ENCODE peak calls at places on chromosomes 7 and 10, in eight cellular contexts. One of them, this sample, is unnamed.

GRCh38 chr7:28988818-28989595 is 30.9 kb upstream of the TRIL start:
- DNase-seq in NCI-H226: peak
- DNase-seq in activated CD4-positive, CD25-positive, alpha-beta regulatory T cell: no peak
- DNase-seq in cerebellar cortex: no peak
- DNase-seq in activated T-helper 1 cell treated with anti-CD3 and anti-CD28 coated beads, Interleukin-2, amount 50 U/mL, for 16 hours: no peak
- DNase-seq in skeletal muscle cell: peak
- DNase-seq in transverse colon: peak
- DNase-seq in NCI-H510A treated with DMSO at 0.1 percent for 48 hours: no peak
- DNase-seq in this sample: no peak

GRCh38 chr10:983951-984705 is 4.1 kb upstream of the GTPBP4 start:
- DNase-seq in NCI-H226: peak
- DNase-seq in activated CD4-positive, CD25-positive, alpha-beta regulatory T cell: no peak
- DNase-seq in cerebellar cortex: no peak
- DNase-seq in activated T-helper 1 cell treated with anti-CD3 and anti-CD28 coated beads, Interleukin-2, amount 50 U/mL, for 16 hours: no peak
- DNase-seq in skeletal muscle cell: no peak
- DNase-seq in transverse colon: no peak
- DNase-seq in NCI-H510A treated with DMSO at 0.1 percent for 48 hours: no peak
- DNase-seq in this sample: no peak

GRCh38 chr7:95430864-95431263 is 4.0 kb downstream of the PON2 start:
- DNase-seq in NCI-H226: peak
- DNase-seq in activated CD4-positive, CD25-positive, alpha-beta regulatory T cell: no peak
- DNase-seq in cerebellar cortex: no peak
- DNase-seq in activated T-helper 1 cell treated with anti-CD3 and anti-CD28 coated beads, Interleukin-2, amount 50 U/mL, for 16 hours: no peak
- DNase-seq in skeletal muscle cell: peak
- DNase-seq in transverse colon: peak
- DNase-seq in NCI-H510A treated with DMSO at 0.1 percent for 48 hours: no peak
- DNase-seq in this sample: no peak

GRCh38 chr10:14658331-14659122 is 116.2 kb downstream of the FAM107B start:
- DNase-seq in NCI-H226: peak
- DNase-seq in activated CD4-positive, CD25-positive, alpha-beta regulatory T cell: no peak
- DNase-seq in cerebellar cortex: no peak
- DNase-seq in activated T-helper 1 cell treated with anti-CD3 and anti-CD28 coated beads, Interleukin-2, amount 50 U/mL, for 16 hours: no peak
- DNase-seq in skeletal muscle cell: no peak
- DNase-seq in transverse colon: no peak
- DNase-seq in NCI-H510A treated with DMSO at 0.1 percent for 48 hours: no peak
- DNase-seq in this sample: no peak

GRCh38 chr10:47047577-47048532 is 136.6 kb downstream of the PTPN20 start:
- DNase-seq in NCI-H226: peak
- DNase-seq in activated CD4-positive, CD25-positive, alpha-beta regulatory T cell: peak
- DNase-seq in cerebellar cortex: peak
- DNase-seq in activated T-helper 1 cell treated with anti-CD3 and anti-CD28 coated beads, Interleukin-2, amount 50 U/mL, for 16 hours: peak
- DNase-seq in skeletal muscle cell: no peak
- DNase-seq in transverse colon: peak
- DNase-seq in NCI-H510A treated with DMSO at 0.1 percent for 48 hours: peak
- DNase-seq in this sample: peak

GRCh38 chr7:121313220-121313792 is 15.5 kb upstream of the WNT16 start:
- DNase-seq in NCI-H226: no peak
- DNase-seq in activated CD4-positive, CD25-positive, alpha-beta regulatory T cell: no peak
- DNase-seq in cerebellar cortex: no peak
- DNase-seq in activated T-helper 1 cell treated with anti-CD3 and anti-CD28 coated beads, Interleukin-2, amount 50 U/mL, for 16 hours: no peak
- DNase-seq in skeletal muscle cell: no peak
- DNase-seq in transverse colon: peak
- DNase-seq in NCI-H510A treated with DMSO at 0.1 percent for 48 hours: no peak
- DNase-seq in this sample: no peak

GRCh38 chr7:127598318-127598717 is 4.8 kb downstream of the FSCN3 start:
- DNase-seq in NCI-H226: no peak
- DNase-seq in activated CD4-positive, CD25-positive, alpha-beta regulatory T cell: no peak
- DNase-seq in cerebellar cortex: peak
- DNase-seq in activated T-helper 1 cell treated with anti-CD3 and anti-CD28 coated beads, Interleukin-2, amount 50 U/mL, for 16 hours: no peak
- DNase-seq in skeletal muscle cell: no peak
- DNase-seq in transverse colon: no peak
- DNase-seq in NCI-H510A treated with DMSO at 0.1 percent for 48 hours: no peak
- DNase-seq in this sample: no peak

GRCh38 chr7:148720472-148720871 is 21.8 kb downstream of the CUL1 start:
- DNase-seq in NCI-H226: no peak
- DNase-seq in activated CD4-positive, CD25-positive, alpha-beta regulatory T cell: no peak
- DNase-seq in cerebellar cortex: no peak
- DNase-seq in activated T-helper 1 cell treated with anti-CD3 and anti-CD28 coated beads, Interleukin-2, amount 50 U/mL, for 16 hours: no peak
- DNase-seq in skeletal muscle cell: no peak
- DNase-seq in transverse colon: no peak
- DNase-seq in NCI-H510A treated with DMSO at 0.1 percent for 48 hours: no peak
- DNase-seq in this sample: no peak

GRCh38 chr10:132893090-132893489 is 49.3 kb downstream of the CFAP46 start:
- DNase-seq in NCI-H226: no peak
- DNase-seq in activated CD4-positive, CD25-positive, alpha-beta regulatory T cell: no peak
- DNase-seq in cerebellar cortex: no peak
- DNase-seq in activated T-helper 1 cell treated with anti-CD3 and anti-CD28 coated beads, Interleukin-2, amount 50 U/mL, for 16 hours: no peak
- DNase-seq in skeletal muscle cell: peak
- DNase-seq in transverse colon: no peak
- DNase-seq in NCI-H510A treated with DMSO at 0.1 percent for 48 hours: no peak
- DNase-seq in this sample: no peak

GRCh38 chr7:332646-333398 is 42.9 kb downstream of the FOXL3 start:
- DNase-seq in NCI-H226: peak
- DNase-seq in activated CD4-positive, CD25-positive, alpha-beta regulatory T cell: peak
- DNase-seq in cerebellar cortex: peak
- DNase-seq in activated T-helper 1 cell treated with anti-CD3 and anti-CD28 coated beads, Interleukin-2, amount 50 U/mL, for 16 hours: peak
- DNase-seq in skeletal muscle cell: no peak
- DNase-seq in transverse colon: peak
- DNase-seq in NCI-H510A treated with DMSO at 0.1 percent for 48 hours: no peak
- DNase-seq in this sample: peak

GRCh38 chr10:88154596-88155250 is 291.3 kb downstream of the PTEN start:
- DNase-seq in NCI-H226: no peak
- DNase-seq in activated CD4-positive, CD25-positive, alpha-beta regulatory T cell: no peak
- DNase-seq in cerebellar cortex: no peak
- DNase-seq in activated T-helper 1 cell treated with anti-CD3 and anti-CD28 coated beads, Interleukin-2, amount 50 U/mL, for 16 hours: no peak
- DNase-seq in skeletal muscle cell: peak
- DNase-seq in transverse colon: no peak
- DNase-seq in NCI-H510A treated with DMSO at 0.1 percent for 48 hours: no peak
- DNase-seq in this sample: no peak

GRCh38 chr7:1505731-1506550 is 1.8 kb upstream of the INTS1 start:
- DNase-seq in NCI-H226: no peak
- DNase-seq in activated CD4-positive, CD25-positive, alpha-beta regulatory T cell: no peak
- DNase-seq in cerebellar cortex: peak
- DNase-seq in activated T-helper 1 cell treated with anti-CD3 and anti-CD28 coated beads, Interleukin-2, amount 50 U/mL, for 16 hours: no peak
- DNase-seq in skeletal muscle cell: no peak
- DNase-seq in transverse colon: no peak
- DNase-seq in NCI-H510A treated with DMSO at 0.1 percent for 48 hours: peak
- DNase-seq in this sample: no peak

GRCh38 chr7:122316467-122317394 is 12.2 kb upstream of the FEZF1 start:
- DNase-seq in NCI-H226: no peak
- DNase-seq in activated CD4-positive, CD25-positive, alpha-beta regulatory T cell: no peak
- DNase-seq in cerebellar cortex: no peak
- DNase-seq in activated T-helper 1 cell treated with anti-CD3 and anti-CD28 coated beads, Interleukin-2, amount 50 U/mL, for 16 hours: no peak
- DNase-seq in skeletal muscle cell: no peak
- DNase-seq in transverse colon: peak
- DNase-seq in NCI-H510A treated with DMSO at 0.1 percent for 48 hours: peak
- DNase-seq in this sample: no peak

GRCh38 chr10:126904807-126905686 is at the start of gene DOCK1:
- DNase-seq in NCI-H226: peak
- DNase-seq in activated CD4-positive, CD25-positive, alpha-beta regulatory T cell: no peak
- DNase-seq in cerebellar cortex: peak
- DNase-seq in activated T-helper 1 cell treated with anti-CD3 and anti-CD28 coated beads, Interleukin-2, amount 50 U/mL, for 16 hours: no peak
- DNase-seq in skeletal muscle cell: peak
- DNase-seq in transverse colon: peak
- DNase-seq in NCI-H510A treated with DMSO at 0.1 percent for 48 hours: peak
- DNase-seq in this sample: no peak

GRCh38 chr7:157540606-157541294 is 203.9 kb downstream of the DNAJB6 start:
- DNase-seq in NCI-H226: no peak
- DNase-seq in activated CD4-positive, CD25-positive, alpha-beta regulatory T cell: no peak
- DNase-seq in cerebellar cortex: no peak
- DNase-seq in activated T-helper 1 cell treated with anti-CD3 and anti-CD28 coated beads, Interleukin-2, amount 50 U/mL, for 16 hours: no peak
- DNase-seq in skeletal muscle cell: no peak
- DNase-seq in transverse colon: no peak
- DNase-seq in NCI-H510A treated with DMSO at 0.1 percent for 48 hours: no peak
- DNase-seq in this sample: no peak

GRCh38 chr7:143280160-143280559 is 4.6 kb upstream of the TMEM139 start:
- DNase-seq in NCI-H226: no peak
- DNase-seq in activated CD4-positive, CD25-positive, alpha-beta regulatory T cell: no peak
- DNase-seq in cerebellar cortex: no peak
- DNase-seq in activated T-helper 1 cell treated with anti-CD3 and anti-CD28 coated beads, Interleukin-2, amount 50 U/mL, for 16 hours: no peak
- DNase-seq in skeletal muscle cell: no peak
- DNase-seq in transverse colon: no peak
- DNase-seq in NCI-H510A treated with DMSO at 0.1 percent for 48 hours: no peak
- DNase-seq in this sample: no peak

GRCh38 chr7:96219382-96220130 is 102.3 kb downstream of the SLC25A13 start:
- DNase-seq in NCI-H226: peak
- DNase-seq in activated CD4-positive, CD25-positive, alpha-beta regulatory T cell: no peak
- DNase-seq in cerebellar cortex: no peak
- DNase-seq in activated T-helper 1 cell treated with anti-CD3 and anti-CD28 coated beads, Interleukin-2, amount 50 U/mL, for 16 hours: no peak
- DNase-seq in skeletal muscle cell: peak
- DNase-seq in transverse colon: no peak
- DNase-seq in NCI-H510A treated with DMSO at 0.1 percent for 48 hours: no peak
- DNase-seq in this sample: no peak

GRCh38 chr7:94907420-94908203 is at the start of gene PPP1R9A:
- DNase-seq in NCI-H226: peak
- DNase-seq in activated CD4-positive, CD25-positive, alpha-beta regulatory T cell: no peak
- DNase-seq in cerebellar cortex: peak
- DNase-seq in activated T-helper 1 cell treated with anti-CD3 and anti-CD28 coated beads, Interleukin-2, amount 50 U/mL, for 16 hours: no peak
- DNase-seq in skeletal muscle cell: no peak
- DNase-seq in transverse colon: peak
- DNase-seq in NCI-H510A treated with DMSO at 0.1 percent for 48 hours: peak
- DNase-seq in this sample: no peak

GRCh38 chr7:96273716-96274115 is 48.2 kb downstream of the SLC25A13 start:
- DNase-seq in NCI-H226: no peak
- DNase-seq in activated CD4-positive, CD25-positive, alpha-beta regulatory T cell: no peak
- DNase-seq in cerebellar cortex: no peak
- DNase-seq in activated T-helper 1 cell treated with anti-CD3 and anti-CD28 coated beads, Interleukin-2, amount 50 U/mL, for 16 hours: no peak
- DNase-seq in skeletal muscle cell: peak
- DNase-seq in transverse colon: no peak
- DNase-seq in NCI-H510A treated with DMSO at 0.1 percent for 48 hours: no peak
- DNase-seq in this sample: no peak

GRCh38 chr7:37732880-37733279 is 49.3 kb downstream of the GPR141 start:
- DNase-seq in NCI-H226: no peak
- DNase-seq in activated CD4-positive, CD25-positive, alpha-beta regulatory T cell: no peak
- DNase-seq in cerebellar cortex: peak
- DNase-seq in activated T-helper 1 cell treated with anti-CD3 and anti-CD28 coated beads, Interleukin-2, amount 50 U/mL, for 16 hours: no peak
- DNase-seq in skeletal muscle cell: no peak
- DNase-seq in transverse colon: no peak
- DNase-seq in NCI-H510A treated with DMSO at 0.1 percent for 48 hours: no peak
- DNase-seq in this sample: no peak

GRCh38 chr7:37445064-37445723 is 3.5 kb downstream of the ELMO1 start:
- DNase-seq in NCI-H226: no peak
- DNase-seq in activated CD4-positive, CD25-positive, alpha-beta regulatory T cell: no peak
- DNase-seq in cerebellar cortex: no peak
- DNase-seq in activated T-helper 1 cell treated with anti-CD3 and anti-CD28 coated beads, Interleukin-2, amount 50 U/mL, for 16 hours: no peak
- DNase-seq in skeletal muscle cell: no peak
- DNase-seq in transverse colon: no peak
- DNase-seq in NCI-H510A treated with DMSO at 0.1 percent for 48 hours: no peak
- DNase-seq in this sample: no peak

GRCh38 chr7:100372256-100372655 is 1.0 kb upstream of the PILRA start:
- DNase-seq in NCI-H226: peak
- DNase-seq in activated CD4-positive, CD25-positive, alpha-beta regulatory T cell: no peak
- DNase-seq in cerebellar cortex: no peak
- DNase-seq in activated T-helper 1 cell treated with anti-CD3 and anti-CD28 coated beads, Interleukin-2, amount 50 U/mL, for 16 hours: no peak
- DNase-seq in skeletal muscle cell: peak
- DNase-seq in transverse colon: no peak
- DNase-seq in NCI-H510A treated with DMSO at 0.1 percent for 48 hours: no peak
- DNase-seq in this sample: no peak

GRCh38 chr10:5525581-5526271 is 965 bp downstream of the CALML3 start:
- DNase-seq in NCI-H226: no peak
- DNase-seq in activated CD4-positive, CD25-positive, alpha-beta regulatory T cell: no peak
- DNase-seq in cerebellar cortex: no peak
- DNase-seq in activated T-helper 1 cell treated with anti-CD3 and anti-CD28 coated beads, Interleukin-2, amount 50 U/mL, for 16 hours: no peak
- DNase-seq in skeletal muscle cell: no peak
- DNase-seq in transverse colon: peak
- DNase-seq in NCI-H510A treated with DMSO at 0.1 percent for 48 hours: no peak
- DNase-seq in this sample: no peak

GRCh38 chr10:32139223-32140073 is 83.2 kb upstream of the KIF5B start:
- DNase-seq in NCI-H226: peak
- DNase-seq in activated CD4-positive, CD25-positive, alpha-beta regulatory T cell: no peak
- DNase-seq in cerebellar cortex: no peak
- DNase-seq in activated T-helper 1 cell treated with anti-CD3 and anti-CD28 coated beads, Interleukin-2, amount 50 U/mL, for 16 hours: no peak
- DNase-seq in skeletal muscle cell: peak
- DNase-seq in transverse colon: peak
- DNase-seq in NCI-H510A treated with DMSO at 0.1 percent for 48 hours: no peak
- DNase-seq in this sample: no peak

GRCh38 chr7:149546331-149546730 is 48.7 kb upstream of the ZNF746 start:
- DNase-seq in NCI-H226: no peak
- DNase-seq in activated CD4-positive, CD25-positive, alpha-beta regulatory T cell: no peak
- DNase-seq in cerebellar cortex: no peak
- DNase-seq in activated T-helper 1 cell treated with anti-CD3 and anti-CD28 coated beads, Interleukin-2, amount 50 U/mL, for 16 hours: no peak
- DNase-seq in skeletal muscle cell: no peak
- DNase-seq in transverse colon: no peak
- DNase-seq in NCI-H510A treated with DMSO at 0.1 percent for 48 hours: no peak
- DNase-seq in this sample: no peak

GRCh38 chr7:138875794-138876193 is 77.8 kb upstream of the ATP6V0A4 start:
- DNase-seq in NCI-H226: peak
- DNase-seq in activated CD4-positive, CD25-positive, alpha-beta regulatory T cell: peak
- DNase-seq in cerebellar cortex: no peak
- DNase-seq in activated T-helper 1 cell treated with anti-CD3 and anti-CD28 coated beads, Interleukin-2, amount 50 U/mL, for 16 hours: peak
- DNase-seq in skeletal muscle cell: peak
- DNase-seq in transverse colon: no peak
- DNase-seq in NCI-H510A treated with DMSO at 0.1 percent for 48 hours: no peak
- DNase-seq in this sample: peak

GRCh38 chr10:42836771-42837468 is 54.3 kb downstream of the BMS1 start:
- DNase-seq in NCI-H226: no peak
- DNase-seq in activated CD4-positive, CD25-positive, alpha-beta regulatory T cell: no peak
- DNase-seq in cerebellar cortex: no peak
- DNase-seq in activated T-helper 1 cell treated with anti-CD3 and anti-CD28 coated beads, Interleukin-2, amount 50 U/mL, for 16 hours: no peak
- DNase-seq in skeletal muscle cell: peak
- DNase-seq in transverse colon: peak
- DNase-seq in NCI-H510A treated with DMSO at 0.1 percent for 48 hours: peak
- DNase-seq in this sample: no peak

GRCh38 chr10:96292971-96293909 is 11.0 kb upstream of the DNTT start:
- DNase-seq in NCI-H226: no peak
- DNase-seq in activated CD4-positive, CD25-positive, alpha-beta regulatory T cell: no peak
- DNase-seq in cerebellar cortex: peak
- DNase-seq in activated T-helper 1 cell treated with anti-CD3 and anti-CD28 coated beads, Interleukin-2, amount 50 U/mL, for 16 hours: no peak
- DNase-seq in skeletal muscle cell: peak
- DNase-seq in transverse colon: peak
- DNase-seq in NCI-H510A treated with DMSO at 0.1 percent for 48 hours: peak
- DNase-seq in this sample: no peak

GRCh38 chr10:27390681-27391080 is 113.4 kb upstream of the RAB18 start:
- DNase-seq in NCI-H226: peak
- DNase-seq in activated CD4-positive, CD25-positive, alpha-beta regulatory T cell: no peak
- DNase-seq in cerebellar cortex: no peak
- DNase-seq in activated T-helper 1 cell treated with anti-CD3 and anti-CD28 coated beads, Interleukin-2, amount 50 U/mL, for 16 hours: no peak
- DNase-seq in skeletal muscle cell: peak
- DNase-seq in transverse colon: no peak
- DNase-seq in NCI-H510A treated with DMSO at 0.1 percent for 48 hours: no peak
- DNase-seq in this sample: no peak

GRCh38 chr10:57657164-57657765 is 610.4 kb downstream of the IPMK start:
- DNase-seq in NCI-H226: peak
- DNase-seq in activated CD4-positive, CD25-positive, alpha-beta regulatory T cell: no peak
- DNase-seq in cerebellar cortex: peak
- DNase-seq in activated T-helper 1 cell treated with anti-CD3 and anti-CD28 coated beads, Interleukin-2, amount 50 U/mL, for 16 hours: no peak
- DNase-seq in skeletal muscle cell: peak
- DNase-seq in transverse colon: peak
- DNase-seq in NCI-H510A treated with DMSO at 0.1 percent for 48 hours: peak
- DNase-seq in this sample: no peak

GRCh38 chr10:106560925-106561640 is 603.4 kb downstream of the SORCS1 start:
- DNase-seq in NCI-H226: no peak
- DNase-seq in activated CD4-positive, CD25-positive, alpha-beta regulatory T cell: no peak
- DNase-seq in cerebellar cortex: no peak
- DNase-seq in activated T-helper 1 cell treated with anti-CD3 and anti-CD28 coated beads, Interleukin-2, amount 50 U/mL, for 16 hours: no peak
- DNase-seq in skeletal muscle cell: peak
- DNase-seq in transverse colon: no peak
- DNase-seq in NCI-H510A treated with DMSO at 0.1 percent for 48 hours: no peak
- DNase-seq in this sample: no peak

GRCh38 chr10:77600640-77601039 is 37.0 kb downstream of the KCNMA1 start:
- DNase-seq in NCI-H226: no peak
- DNase-seq in activated CD4-positive, CD25-positive, alpha-beta regulatory T cell: no peak
- DNase-seq in cerebellar cortex: no peak
- DNase-seq in activated T-helper 1 cell treated with anti-CD3 and anti-CD28 coated beads, Interleukin-2, amount 50 U/mL, for 16 hours: no peak
- DNase-seq in skeletal muscle cell: no peak
- DNase-seq in transverse colon: no peak
- DNase-seq in NCI-H510A treated with DMSO at 0.1 percent for 48 hours: no peak
- DNase-seq in this sample: no peak

GRCh38 chr7:82665966-82666507 is 222.5 kb upstream of the CACNA2D1 start:
- DNase-seq in NCI-H226: no peak
- DNase-seq in activated CD4-positive, CD25-positive, alpha-beta regulatory T cell: no peak
- DNase-seq in cerebellar cortex: no peak
- DNase-seq in activated T-helper 1 cell treated with anti-CD3 and anti-CD28 coated beads, Interleukin-2, amount 50 U/mL, for 16 hours: no peak
- DNase-seq in skeletal muscle cell: no peak
- DNase-seq in transverse colon: no peak
- DNase-seq in NCI-H510A treated with DMSO at 0.1 percent for 48 hours: no peak
- DNase-seq in this sample: no peak

GRCh38 chr10:91624633-91625032 is 8.2 kb downstream of the PPP1R3C start:
- DNase-seq in NCI-H226: no peak
- DNase-seq in activated CD4-positive, CD25-positive, alpha-beta regulatory T cell: no peak
- DNase-seq in cerebellar cortex: no peak
- DNase-seq in activated T-helper 1 cell treated with anti-CD3 and anti-CD28 coated beads, Interleukin-2, amount 50 U/mL, for 16 hours: no peak
- DNase-seq in skeletal muscle cell: no peak
- DNase-seq in transverse colon: no peak
- DNase-seq in NCI-H510A treated with DMSO at 0.1 percent for 48 hours: no peak
- DNase-seq in this sample: no peak

This sample was measured in stimulated activated CD8-positive, alpha-beta memory T cell treated with anti-CD3 and anti-CD28 coated beads, Interleukin-15, amount 100 ng/mL, for 24 hours.